ENCODE peak calls at places on chromosomes 16 and 17, in four cellular contexts. D is cardiac fibroblast; N is CD8-positive, alpha-beta T cell; G is BJ. Y is an unnamed sample.

GRCh38 chr17:75894049-75894742 is 2.6 kb downstream of the TRIM65 start:
- DNase-seq in G (no peak), N (no peak), D (no peak), Y (no peak)

GRCh38 chr16:17270683-17271109 is 200.1 kb downstream of the XYLT1 start:
- DNase-seq in N (no peak), G (no peak), D (no peak), Y (no peak)

GRCh38 chr17:44826123-44826790 is 3.8 kb downstream of the GJC1 start:
- DNase-seq in D (no peak), N (no peak), G (no peak), Y (no peak)

GRCh38 chr17:9587969-9588656 is 11.7 kb downstream of the CFAP52 start:
- DNase-seq in N (no peak), G (no peak), D (no peak), Y (no peak)

GRCh38 chr16:4515611-4516233 is 22.9 kb downstream of the CDIP1 start:
- DNase-seq in G (no peak), D (peak), N (no peak), Y (no peak)

GRCh38 chr17:46854515-46854914 is 3.1 kb downstream of the WNT9B start:
- DNase-seq in D (no peak), N (no peak), G (no peak), Y (no peak)

GRCh38 chr17:80709090-80709695 is 164.6 kb downstream of the RPTOR start:
- DNase-seq in G (no peak), N (no peak), D (no peak), Y (no peak)

GRCh38 chr16:59748531-59748930 is 1014.4 kb upstream of the GOT2 start:
- DNase-seq in G (no peak), N (no peak), D (no peak), Y (no peak)

GRCh38 chr16:55495616-55496289 is 13.1 kb upstream of the LPCAT2 start:
- DNase-seq in N (no peak), G (peak), D (peak), Y (peak)

GRCh38 chr17:80295146-80295545 is 34.5 kb downstream of the RNF213 start:
- DNase-seq in D (no peak), N (no peak), G (no peak), Y (no peak)

GRCh38 chr16:81106826-81107503 is 10.8 kb upstream of the GCSH start:
- DNase-seq in G (no peak), D (no peak), N (no peak), Y (no peak)

GRCh38 chr17:40313660-40314556 is 4.9 kb downstream of the RARA start:
- DNase-seq in G (no peak), N (no peak), D (no peak), Y (no peak)

GRCh38 chr16:46961373-46962353 is 11.8 kb downstream of the DNAJA2 start:
- DNase-seq in D (no peak), N (no peak), G (no peak), Y (no peak)

GRCh38 chr17:4534928-4535666 is 20.1 kb downstream of the MYBBP1A start:
- DNase-seq in D (no peak), N (no peak), G (no peak), Y (no peak)

GRCh38 chr16:50436271-50436670 is 67.5 kb upstream of the BRD7 start:
- DNase-seq in G (no peak), D (no peak), N (no peak), Y (no peak)

GRCh38 chr17:76384987-76385891 is 830 bp downstream of the SPHK1 start:
- DNase-seq in N (peak), G (no peak), D (peak), Y (no peak)

GRCh38 chr17:419073-419735 is 66.6 kb upstream of the RPH3AL start:
- DNase-seq in G (no peak), D (no peak), N (peak), Y (no peak)

GRCh38 chr17:44221072-44221861 is 1.8 kb upstream of the UBTF start:
- DNase-seq in N (peak), G (no peak), D (peak), Y (no peak)

GRCh38 chr17:32664936-32665583 is 178.3 kb downstream of the CDK5R1 start:
- DNase-seq in N (no peak), D (no peak), G (no peak), Y (no peak)

GRCh38 chr17:10618202-10618635 is 38.9 kb downstream of the MYH3 start:
- DNase-seq in N (peak), G (no peak), D (peak), Y (peak)

GRCh38 chr17:61372436-61372835 is 27.2 kb upstream of the TBX2 start:
- DNase-seq in G (no peak), N (no peak), D (no peak), Y (no peak)

GRCh38 chr17:76670020-76670707 is 26.6 kb upstream of the ST6GALNAC1 start:
- DNase-seq in D (no peak), G (no peak), N (no peak), Y (no peak)

GRCh38 chr17:57906910-57907309 is 48.3 kb downstream of the CUEDC1 start:
- DNase-seq in D (no peak), G (no peak), N (no peak), Y (no peak)

GRCh38 chr16:59088401-59088800 is 354.3 kb upstream of the GOT2 start:
- DNase-seq in G (no peak), N (no peak), D (no peak), Y (no peak)

GRCh38 chr17:58534901-58535421 is 20.5 kb upstream of the MTMR4 start:
- DNase-seq in N (no peak), G (no peak), D (peak), Y (no peak)

GRCh38 chr17:65917560-65917959 is 274.4 kb downstream of the CEP112 start:
- DNase-seq in G (no peak), D (no peak), N (no peak), Y (no peak)

GRCh38 chr17:869067-869466 is 86.9 kb downstream of the MRM3 start:
- DNase-seq in N (no peak), G (no peak), D (peak), Y (peak)

GRCh38 chr17:58968662-58969061 is 138.0 kb downstream of the TRIM37 start:
- DNase-seq in D (no peak), N (no peak), G (no peak), Y (no peak)

GRCh38 chr16:74660383-74660782 is 6.3 kb downstream of the RFWD3 start:
- DNase-seq in D (no peak), G (no peak), N (no peak), Y (no peak)

GRCh38 chr17:80297996-80298560 is 37.4 kb downstream of the RNF213 start:
- DNase-seq in N (no peak), D (no peak), G (no peak), Y (no peak)

GRCh38 chr16:57941016-57941656 is 29.8 kb downstream of the CNGB1 start:
- DNase-seq in N (no peak), D (peak), G (no peak), Y (peak)

GRCh38 chr16:84368327-84368996 is at the start of gene ATP2C2:
- DNase-seq in G (no peak), N (no peak), D (no peak), Y (no peak)

GRCh38 chr16:15491430-15491829 is 57.0 kb downstream of the BMERB1 start:
- DNase-seq in N (no peak), G (no peak), D (no peak), Y (no peak)

GRCh38 chr17:77178586-77178985 is 37.8 kb downstream of the SEC14L1 start:
- DNase-seq in D (no peak), N (no peak), G (no peak), Y (no peak)

GRCh38 chr16:10629592-10629963 is 49.2 kb upstream of the EMP2 start:
- DNase-seq in G (no peak), N (no peak), D (no peak), Y (no peak)

GRCh38 chr16:84555418-84556196 is 51.1 kb upstream of the MEAK7 start:
- DNase-seq in G (no peak), N (no peak), D (no peak), Y (no peak)

GRCh38 chr17:74453665-74454196 is 12.7 kb upstream of the CD300A start:
- DNase-seq in D (no peak), G (no peak), N (peak), Y (peak)

GRCh38 chr16:20383106-20384029 is 21.2 kb downstream of the PDILT start:
- DNase-seq in G (no peak), D (peak), N (no peak), Y (peak)

DNA sequence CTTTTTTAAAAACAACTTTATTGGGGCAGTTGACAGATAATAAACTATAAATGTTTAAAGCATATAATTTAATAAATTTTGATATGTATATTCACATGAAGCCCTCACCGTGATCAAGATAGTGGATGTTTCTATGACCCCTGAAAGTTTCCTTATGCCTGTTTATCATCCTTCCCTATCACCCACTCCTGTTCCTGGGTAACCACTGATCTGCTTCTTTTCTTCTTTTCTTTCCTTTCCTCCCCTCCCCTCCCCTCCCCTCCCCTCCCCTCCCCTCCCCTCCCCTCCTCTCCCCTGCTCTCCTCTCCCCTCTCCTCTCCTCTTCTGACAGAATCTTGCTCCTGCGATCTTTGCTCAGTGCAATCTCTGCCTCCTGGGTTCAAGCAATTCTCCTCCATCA is 193.7 kb upstream of the CDH13 start:
- DNase-seq in D (no peak), N (no peak), G (no peak), Y (no peak)
- TF ChIP-seq CTCF in D (no peak), N (no peak), G (no peak), Y (no peak)

DNA sequence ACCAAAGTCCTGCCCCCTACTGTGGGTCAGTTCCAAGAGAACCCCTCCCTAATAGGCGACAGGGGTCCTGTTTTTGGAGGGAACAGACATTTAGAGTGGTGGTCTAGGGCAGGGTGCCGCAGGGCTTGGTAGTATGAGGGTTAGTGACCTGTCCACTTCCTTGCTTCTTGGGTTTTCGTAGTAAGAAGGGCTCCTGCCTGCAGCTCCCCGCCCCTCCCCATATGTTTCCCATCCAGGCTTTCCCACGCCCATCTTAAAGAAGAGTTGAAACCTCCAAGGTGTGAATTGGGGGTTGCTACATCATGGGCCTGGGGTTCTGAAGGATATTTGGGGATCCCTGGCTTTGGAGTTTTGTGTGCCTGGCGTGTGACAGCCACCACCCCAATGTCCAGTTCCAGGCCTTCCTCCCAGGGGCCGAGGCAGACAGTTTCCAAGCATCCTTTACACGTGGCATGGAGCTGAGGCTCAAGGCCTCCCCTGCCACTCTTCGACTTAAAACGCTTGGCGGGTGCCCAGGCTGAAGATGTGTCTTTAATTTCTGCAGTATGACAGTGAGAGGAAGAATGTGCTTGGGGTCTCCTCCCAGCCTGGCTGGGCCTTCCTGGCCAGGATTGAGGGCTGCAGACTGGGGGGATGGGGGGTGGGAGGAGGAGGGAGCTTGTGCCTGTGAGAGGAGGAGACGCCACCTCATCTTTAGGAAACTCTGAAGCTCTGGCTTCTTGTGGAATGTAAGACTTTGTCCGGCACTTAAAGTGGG is 2.3 kb upstream of the COL1A1 start:
- DNase-seq in G (peak), N (no peak), D (peak), Y (peak)
- TF ChIP-seq CTCF in G (no peak), N (no peak), D (no peak), Y (no peak)

GRCh38 chr17:63078707-63079106 is 112.7 kb downstream of the TANC2 start:
- DNase-seq in G (no peak), N (no peak), D (peak), Y (no peak)

GRCh38 chr17:63086483-63087185 is 120.6 kb downstream of the TANC2 start:
- DNase-seq in G (no peak), D (no peak), N (no peak), Y (no peak)

GRCh38 chr17:63082952-63083351 is 116.9 kb downstream of the TANC2 start:
- DNase-seq in N (no peak), D (peak), G (no peak), Y (no peak)

GRCh38 chr17:63082273-63082861 is 116.3 kb downstream of the TANC2 start:
- DNase-seq in G (no peak), N (no peak), D (peak), Y (no peak)
- TF ChIP-seq CTCF in G (peak), N (no peak), D (peak), Y (peak)

GRCh38 chr17:82823004-82823403 is 16.8 kb downstream of the ZNF750 start:
- DNase-seq in N (no peak), G (no peak), D (no peak), Y (no peak)
- TF ChIP-seq CTCF in N (no peak), G (peak), D (peak), Y (peak)

DNA sequence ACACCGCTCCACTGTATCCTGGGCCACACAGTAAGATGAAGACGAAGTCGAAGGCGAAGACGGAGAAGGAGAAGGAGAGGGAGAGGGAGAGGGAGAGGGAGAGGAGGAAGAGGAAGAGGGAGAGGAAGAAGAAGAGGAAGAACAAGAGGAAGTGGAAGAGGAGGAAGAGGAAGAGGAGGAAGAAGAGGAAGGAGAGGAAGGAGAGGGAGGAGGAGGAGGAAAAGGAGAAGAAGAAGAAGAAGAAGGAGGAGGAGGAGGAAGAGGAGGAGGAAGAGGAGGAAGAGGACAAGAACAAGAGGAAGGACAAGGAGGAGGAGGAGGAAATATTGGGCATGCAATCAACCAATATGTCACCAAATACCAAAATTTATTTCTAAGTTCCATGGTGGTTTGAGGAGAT is 149.5 kb upstream of the ERCC4 start:
- DNase-seq in D (no peak), G (no peak), N (no peak), Y (no peak)
- TF ChIP-seq CTCF in D (no peak), G (no peak), N (no peak), Y (no peak)

GRCh38 chr17:36901506-36901905 is 35.8 kb upstream of the LHX1 start:
- DNase-seq in N (no peak), D (no peak), G (no peak), Y (no peak)

GRCh38 chr17:36899250-36900129 is 37.8 kb upstream of the LHX1 start:
- DNase-seq in D (no peak), N (no peak), G (no peak), Y (no peak)

GRCh38 chr17:36900130-36900590 is 37.1 kb upstream of the LHX1 start:
- DNase-seq in G (no peak), N (no peak), D (no peak), Y (no peak)
- TF ChIP-seq CTCF in G (no peak), N (no peak), D (no peak), Y (no peak)

GRCh38 chr16:86242244-86243122 is 267.8 kb upstream of the FOXF1 start:
- DNase-seq in N (no peak), G (no peak), D (no peak), Y (no peak)

GRCh38 chr16:86243123-86243473 is 267.2 kb upstream of the FOXF1 start:
- DNase-seq in N (no peak), D (no peak), G (no peak), Y (no peak)

GRCh38 chr16:86241681-86242080 is 268.6 kb upstream of the FOXF1 start:
- DNase-seq in G (no peak), D (no peak), N (no peak), Y (no peak)

GRCh38 chr16:86240716-86241363 is 269.5 kb upstream of the FOXF1 start:
- DNase-seq in N (no peak), G (no peak), D (no peak), Y (no peak)

DNA sequence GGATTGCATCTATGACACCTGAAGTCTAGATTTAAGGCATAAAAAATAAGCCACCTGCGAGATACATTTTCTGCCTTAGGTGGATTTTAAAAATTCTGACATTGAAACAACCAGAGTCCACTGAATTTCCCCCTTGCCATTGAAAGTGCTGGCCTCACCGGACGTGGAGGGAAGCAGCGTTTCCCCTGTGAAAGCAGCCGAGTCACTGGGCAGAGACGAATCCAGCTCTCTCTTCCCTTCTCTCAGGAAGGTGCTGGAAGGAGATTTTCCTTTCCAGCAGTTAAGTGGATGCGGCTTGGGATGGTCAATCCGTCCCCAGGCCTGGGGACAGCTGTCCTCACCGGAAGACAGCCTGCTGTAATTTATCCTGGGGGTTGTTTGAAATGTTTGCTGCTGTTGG is 270.9 kb upstream of the FOXF1 start:
- DNase-seq in G (no peak), N (no peak), D (no peak), Y (no peak)
- TF ChIP-seq CTCF in G (no peak), N (no peak), D (no peak), Y (no peak)

GRCh38 chr16:8936421-8936820 is 27.3 kb downstream of the USP7 start:
- DNase-seq in G (no peak), N (peak), D (peak), Y (no peak)
- TF ChIP-seq CTCF in G (peak), N (peak), D (peak), Y (peak)

Y was measured in AG09319.